ENCODE peak calls at places on chromosomes 16 and 17, in six cellular contexts. One of them, this sample, is unnamed.

GRCh38 chr16:27378871-27379580 is 22.9 kb upstream of the IL21R start:
- DNase-seq in HCT116: no peak
- DNase-seq in GM12878: no peak
- DNase-seq in suprapubic skin: no peak
- DNase-seq in K562: no peak
- DNase-seq in right lobe of liver: no peak
- DNase-seq in this sample: no peak

GRCh38 chr16:78045865-78046581 is 23.7 kb downstream of the CLEC3A start:
- DNase-seq in HCT116: no peak
- DNase-seq in GM12878: no peak
- DNase-seq in suprapubic skin: peak; percentile 61
- DNase-seq in K562: peak; percentile 59
- DNase-seq in right lobe of liver: peak; percentile 75
- DNase-seq in this sample: peak; percentile 75

GRCh38 chr17:371583-371982 is 19.0 kb upstream of the RPH3AL start:
- DNase-seq in HCT116: no peak
- DNase-seq in GM12878: no peak
- DNase-seq in suprapubic skin: no peak
- DNase-seq in K562: no peak
- DNase-seq in right lobe of liver: no peak
- DNase-seq in this sample: no peak

GRCh38 chr17:309361-309888 is 43.2 kb downstream of the RPH3AL start:
- DNase-seq in HCT116: no peak
- DNase-seq in GM12878: no peak
- DNase-seq in suprapubic skin: no peak
- DNase-seq in K562: peak; percentile 77
- DNase-seq in right lobe of liver: peak; percentile 46
- DNase-seq in this sample: no peak

GRCh38 chr16:59385953-59386352 is 651.8 kb upstream of the GOT2 start:
- DNase-seq in HCT116: no peak
- DNase-seq in GM12878: no peak
- DNase-seq in suprapubic skin: no peak
- DNase-seq in K562: no peak
- DNase-seq in right lobe of liver: no peak
- DNase-seq in this sample: no peak

GRCh38 chr17:80528521-80528920 is 16.1 kb upstream of the RPTOR start:
- DNase-seq in HCT116: no peak
- DNase-seq in GM12878: no peak
- DNase-seq in suprapubic skin: no peak
- DNase-seq in K562: no peak
- DNase-seq in right lobe of liver: no peak
- DNase-seq in this sample: no peak

GRCh38 chr17:65515959-65516948 is 45.2 kb downstream of the AXIN2 start:
- DNase-seq in HCT116: peak; percentile 31
- DNase-seq in GM12878: no peak
- DNase-seq in suprapubic skin: peak; percentile 58
- DNase-seq in K562: no peak
- DNase-seq in right lobe of liver: no peak
- DNase-seq in this sample: no peak

GRCh38 chr16:67194257-67194656 is 2.3 kb downstream of the E2F4 start:
- DNase-seq in HCT116: no peak
- DNase-seq in GM12878: no peak
- DNase-seq in suprapubic skin: no peak
- DNase-seq in K562: no peak
- DNase-seq in right lobe of liver: no peak
- DNase-seq in this sample: no peak

GRCh38 chr17:66165537-66166123 is 26.3 kb downstream of the CEP112 start:
- DNase-seq in HCT116: peak; percentile 58
- DNase-seq in GM12878: peak; percentile 5
- DNase-seq in suprapubic skin: no peak
- DNase-seq in K562: peak; percentile 41
- DNase-seq in right lobe of liver: no peak
- DNase-seq in this sample: no peak

GRCh38 chr16:57637020-57637419 is 8.6 kb downstream of the ADGRG1 start:
- DNase-seq in HCT116: no peak
- DNase-seq in GM12878: no peak
- DNase-seq in suprapubic skin: no peak
- DNase-seq in K562: no peak
- DNase-seq in right lobe of liver: no peak
- DNase-seq in this sample: no peak

GRCh38 chr16:76676356-76676755 is 399.2 kb downstream of the CNTNAP4 start:
- DNase-seq in HCT116: no peak
- DNase-seq in GM12878: no peak
- DNase-seq in suprapubic skin: no peak
- DNase-seq in K562: no peak
- DNase-seq in right lobe of liver: no peak
- DNase-seq in this sample: no peak

GRCh38 chr17:72110231-72110952 is 10.4 kb upstream of the SOX9 start:
- DNase-seq in HCT116: no peak
- DNase-seq in GM12878: no peak
- DNase-seq in suprapubic skin: no peak
- DNase-seq in K562: no peak
- DNase-seq in right lobe of liver: no peak
- DNase-seq in this sample: peak; percentile 58

GRCh38 chr17:65987988-65988387 is 203.9 kb downstream of the CEP112 start:
- DNase-seq in HCT116: peak; percentile 66
- DNase-seq in GM12878: peak; percentile 5
- DNase-seq in suprapubic skin: no peak
- DNase-seq in K562: no peak
- DNase-seq in right lobe of liver: no peak
- DNase-seq in this sample: no peak

GRCh38 chr17:44376124-44376523 is 12.5 kb upstream of the FAM171A2 start:
- DNase-seq in HCT116: no peak
- DNase-seq in GM12878: no peak
- DNase-seq in suprapubic skin: no peak
- DNase-seq in K562: peak; percentile 71
- DNase-seq in right lobe of liver: peak; percentile 60
- DNase-seq in this sample: peak; percentile 78

GRCh38 chr17:40038882-40039513 is 15.2 kb downstream of the MED24 start:
- DNase-seq in HCT116: peak; percentile 37
- DNase-seq in GM12878: no peak
- DNase-seq in suprapubic skin: peak; percentile 90
- DNase-seq in K562: peak; percentile 43
- DNase-seq in right lobe of liver: peak; percentile 59
- DNase-seq in this sample: peak; percentile 73

GRCh38 chr17:30840775-30841174 is 9.0 kb downstream of the ATAD5 start:
- DNase-seq in HCT116: no peak
- DNase-seq in GM12878: no peak
- DNase-seq in suprapubic skin: no peak
- DNase-seq in K562: no peak
- DNase-seq in right lobe of liver: no peak
- DNase-seq in this sample: no peak

GRCh38 chr17:70205386-70205785 is 36.1 kb downstream of the KCNJ2 start:
- DNase-seq in HCT116: no peak
- DNase-seq in GM12878: no peak
- DNase-seq in suprapubic skin: no peak
- DNase-seq in K562: no peak
- DNase-seq in right lobe of liver: no peak
- DNase-seq in this sample: no peak

GRCh38 chr16:23059433-23059832 is 89.8 kb downstream of the USP31 start:
- DNase-seq in HCT116: no peak
- DNase-seq in GM12878: no peak
- DNase-seq in suprapubic skin: no peak
- DNase-seq in K562: no peak
- DNase-seq in right lobe of liver: no peak
- DNase-seq in this sample: no peak

GRCh38 chr16:27327586-27327915 is 13.8 kb downstream of the IL4R start:
- DNase-seq in HCT116: no peak
- DNase-seq in GM12878: no peak
- DNase-seq in suprapubic skin: no peak
- DNase-seq in K562: no peak
- DNase-seq in right lobe of liver: no peak
- DNase-seq in this sample: no peak

GRCh38 chr17:40648326-40648968 is 829 bp upstream of the SMARCE1 start:
- DNase-seq in HCT116: no peak
- DNase-seq in GM12878: no peak
- DNase-seq in suprapubic skin: peak; percentile 67
- DNase-seq in K562: no peak
- DNase-seq in right lobe of liver: no peak
- DNase-seq in this sample: peak; percentile 58

GRCh38 chr16:49469930-49470451 is 96.4 kb downstream of the C16orf78 start:
- DNase-seq in HCT116: no peak
- DNase-seq in GM12878: no peak
- DNase-seq in suprapubic skin: peak; percentile 54
- DNase-seq in K562: no peak
- DNase-seq in right lobe of liver: peak; percentile 90
- DNase-seq in this sample: no peak

GRCh38 chr16:90020838-90021382 is 1.7 kb upstream of the DBNDD1 start:
- DNase-seq in HCT116: no peak
- DNase-seq in GM12878: no peak
- DNase-seq in suprapubic skin: no peak
- DNase-seq in K562: no peak
- DNase-seq in right lobe of liver: no peak
- DNase-seq in this sample: no peak

GRCh38 chr17:38868095-38868967 is 1.5 kb upstream of the LASP1 start:
- DNase-seq in HCT116: no peak
- DNase-seq in GM12878: peak; percentile 51
- DNase-seq in suprapubic skin: no peak
- DNase-seq in K562: no peak
- DNase-seq in right lobe of liver: peak; percentile 61
- DNase-seq in this sample: peak; percentile 35

GRCh38 chr17:82930043-82930923 is 90.5 kb upstream of the ZNF750 start:
- DNase-seq in HCT116: no peak
- DNase-seq in GM12878: no peak
- DNase-seq in suprapubic skin: peak; percentile 45
- DNase-seq in K562: no peak
- DNase-seq in right lobe of liver: peak; percentile 46
- DNase-seq in this sample: no peak

DNA sequence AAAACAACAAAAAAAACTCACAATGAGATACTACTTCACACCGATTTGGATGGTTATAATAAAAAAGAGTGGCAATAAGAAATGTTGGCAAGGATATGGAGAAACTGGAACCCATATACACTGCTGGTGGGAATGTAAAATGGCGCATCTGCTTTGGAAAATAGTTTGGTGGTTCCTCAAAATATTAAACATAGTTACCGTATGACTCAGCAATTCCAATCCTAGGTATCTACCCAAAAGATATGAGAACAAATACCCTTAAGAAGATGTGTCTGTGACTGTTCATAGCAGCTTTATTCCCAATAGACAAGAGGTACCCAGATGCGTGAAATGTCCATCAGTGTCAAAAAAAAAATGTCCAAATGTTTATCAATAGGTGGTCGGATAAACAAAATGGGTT is 7.2 kb downstream of the CPPED1 start:
- DNase-seq in HCT116: no peak
- DNase-seq in GM12878: no peak
- DNase-seq in suprapubic skin: no peak
- DNase-seq in K562: no peak
- DNase-seq in right lobe of liver: no peak
- DNase-seq in this sample: no peak
- H3K4me3 ChIP-seq in HCT116: no peak overlapping the region
- H3K4me3 ChIP-seq in GM12878: no peak overlapping the region
- H3K4me3 ChIP-seq in suprapubic skin: no peak overlapping the region
- H3K4me3 ChIP-seq in K562: no peak overlapping the region
- H3K4me3 ChIP-seq in right lobe of liver: no peak overlapping the region
- H3K4me3 ChIP-seq in this sample: no peak overlapping the region

GRCh38 chr16:35690413-35690812 is 2231.0 kb downstream of the TP53TG3F start:
- DNase-seq in HCT116: no peak
- DNase-seq in GM12878: no peak
- DNase-seq in suprapubic skin: no peak
- DNase-seq in K562: no peak
- DNase-seq in right lobe of liver: no peak
- DNase-seq in this sample: no peak
- H3K9me3 ChIP-seq in HCT116: no peaks in the 10 kb centered on the region
- H3K9me3 ChIP-seq in GM12878: no peaks in the 10 kb centered on the region
- H3K9me3 ChIP-seq in suprapubic skin: peaks cover 24% of the 10 kb centered on the region
- H3K9me3 ChIP-seq in K562: no peaks in the 10 kb centered on the region
- H3K9me3 ChIP-seq in right lobe of liver: no peaks in the 10 kb centered on the region
- H3K9me3 ChIP-seq in this sample: no peaks in the 10 kb centered on the region

GRCh38 chr16:84843149-84844048 is 23.6 kb downstream of the CRISPLD2 start:
- DNase-seq in HCT116: no peak
- DNase-seq in GM12878: no peak
- DNase-seq in suprapubic skin: no peak
- DNase-seq in K562: no peak
- DNase-seq in right lobe of liver: no peak
- DNase-seq in this sample: no peak

GRCh38 chr16:84839956-84840355 is 20.2 kb downstream of the CRISPLD2 start:
- DNase-seq in HCT116: peak; percentile 37
- DNase-seq in GM12878: no peak
- DNase-seq in suprapubic skin: no peak
- DNase-seq in K562: no peak
- DNase-seq in right lobe of liver: no peak
- DNase-seq in this sample: no peak

GRCh38 chr16:84842516-84843148 is 22.8 kb downstream of the CRISPLD2 start:
- DNase-seq in HCT116: no peak
- DNase-seq in GM12878: no peak
- DNase-seq in suprapubic skin: peak; percentile 65
- DNase-seq in K562: no peak
- DNase-seq in right lobe of liver: no peak
- DNase-seq in this sample: no peak

GRCh38 chr16:84840687-84841627 is 21.2 kb downstream of the CRISPLD2 start:
- DNase-seq in HCT116: no peak
- DNase-seq in GM12878: no peak
- DNase-seq in suprapubic skin: no peak
- DNase-seq in K562: no peak
- DNase-seq in right lobe of liver: no peak
- DNase-seq in this sample: no peak

DNA sequence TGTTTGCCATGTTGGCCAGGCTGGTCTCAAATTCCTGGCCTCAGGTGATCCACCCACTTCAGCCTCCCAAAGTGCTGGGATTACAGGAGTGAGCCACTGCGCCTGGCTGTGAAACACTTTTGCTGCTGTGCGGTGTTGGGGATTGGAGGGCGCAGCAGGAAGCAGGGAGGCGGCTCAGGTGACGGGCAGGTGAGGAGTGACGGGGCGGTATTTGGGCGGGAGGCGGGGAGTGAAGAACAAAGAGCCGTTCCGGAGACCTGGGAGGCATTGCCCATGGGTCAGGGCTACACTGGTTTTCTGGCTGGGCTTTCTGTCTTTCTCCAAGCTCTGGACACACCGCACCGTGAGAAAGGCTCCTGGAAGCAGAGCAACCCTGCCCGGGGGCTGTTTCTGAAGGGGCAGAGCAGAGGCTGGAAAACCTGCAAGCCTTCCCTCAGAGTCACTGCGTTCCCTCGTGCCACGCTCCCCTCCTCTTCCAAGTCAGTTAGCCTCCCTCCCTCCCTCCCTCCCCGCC is 22.1 kb downstream of the CRISPLD2 start:
- DNase-seq in HCT116: peak; percentile 71
- DNase-seq in GM12878: no peak
- DNase-seq in suprapubic skin: peak; percentile 62
- DNase-seq in K562: no peak
- DNase-seq in right lobe of liver: no peak
- DNase-seq in this sample: no peak
- TF ChIP-seq POLR2A in HCT116: no peak
- TF ChIP-seq POLR2A in GM12878: no peak
- TF ChIP-seq POLR2A in suprapubic skin: no peak
- TF ChIP-seq POLR2A in K562: no peak
- TF ChIP-seq POLR2A in right lobe of liver: no peak
- TF ChIP-seq POLR2A in this sample: no peak

DNA sequence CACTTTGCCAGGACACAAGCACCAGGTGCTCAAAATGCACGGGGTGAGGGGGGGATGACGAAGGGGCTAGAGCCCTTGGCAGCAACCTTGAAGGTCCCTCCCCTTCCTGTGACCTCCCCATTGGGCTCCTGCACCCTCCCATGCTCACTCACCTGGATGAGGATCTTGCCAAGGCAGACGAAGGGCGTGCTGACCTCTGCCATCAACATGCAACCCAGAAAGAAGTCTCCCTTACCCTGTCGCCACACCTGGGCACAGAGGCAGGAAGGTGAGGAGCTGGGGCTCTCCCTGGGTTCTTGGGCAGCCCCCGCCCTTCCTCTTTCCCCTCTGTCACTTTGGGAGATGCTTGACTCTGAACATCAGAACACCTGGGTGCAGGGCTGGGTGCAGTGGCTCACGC is 2.6 kb downstream of the C16orf92 start:
- DNase-seq in HCT116: no peak
- DNase-seq in GM12878: no peak
- DNase-seq in suprapubic skin: no peak
- DNase-seq in K562: no peak
- DNase-seq in right lobe of liver: no peak
- DNase-seq in this sample: no peak
- H3K4me3 ChIP-seq in HCT116: no peak overlapping the region
- H3K4me3 ChIP-seq in GM12878: no peak overlapping the region
- H3K4me3 ChIP-seq in suprapubic skin: no peak overlapping the region
- H3K4me3 ChIP-seq in K562: no peak overlapping the region
- H3K4me3 ChIP-seq in right lobe of liver: no peak overlapping the region
- H3K4me3 ChIP-seq in this sample: no peak overlapping the region

This sample was measured in testis.